ENCODE peak calls at places on chromosomes 5 and 9, in four cellular contexts. B is stomach, I is fibroblast of pulmonary artery, F is cardiac fibroblast. D is an unnamed sample.

GRCh38 chr5:71601222-71602026 is 14.3 kb downstream of the MCCC2 start:
- DNase-seq in F (peak), I (peak), B (peak), D (peak)

GRCh38 chr9:34233691-34234090 is 54.8 kb downstream of the UBAP1 start:
- DNase-seq in I (no peak), F (no peak), B (no peak), D (no peak)

GRCh38 chr9:4297795-4298254 is 2.0 kb downstream of the GLIS3 start:
- DNase-seq in I (peak), B (peak), F (peak), D (peak)

GRCh38 chr9:5395428-5395827 is 42.3 kb downstream of the PLGRKT start:
- DNase-seq in I (no peak), B (no peak), F (no peak), D (no peak)

GRCh38 chr5:139088024-139088423 is 110.1 kb downstream of the SIL1 start:
- DNase-seq in F (no peak), I (no peak), B (no peak), D (peak)

GRCh38 chr9:131666029-131666428 is 73.8 kb downstream of the RAPGEF1 start:
- DNase-seq in B (no peak), F (no peak), I (no peak), D (peak)

GRCh38 chr9:126851286-126851880 is 9.1 kb upstream of the ZBTB34 start:
- DNase-seq in I (no peak), B (no peak), F (no peak), D (no peak)

GRCh38 chr5:15521349-15521937 is 21.5 kb downstream of the FBXL7 start:
- DNase-seq in I (peak), B (no peak), F (peak), D (no peak)

GRCh38 chr5:38666668-38667498 is 110.4 kb upstream of the LIFR start:
- DNase-seq in I (peak), F (peak), B (peak), D (peak)

GRCh38 chr9:121071356-121071755 is 3.4 kb upstream of the CNTRL start:
- DNase-seq in I (no peak), B (no peak), F (no peak), D (no peak)

GRCh38 chr9:121075251-121076036 is 689 bp downstream of the CNTRL start:
- DNase-seq in B (no peak), F (no peak), I (no peak), D (no peak)

GRCh38 chr9:121067655-121068054 is 7.1 kb upstream of the CNTRL start:
- DNase-seq in I (no peak), F (no peak), B (no peak), D (no peak)

GRCh38 chr9:121074370-121075250 is at the start of gene CNTRL:
- DNase-seq in F (peak), B (peak), I (peak), D (peak)

GRCh38 chr9:121073038-121073437 is 1.7 kb upstream of the CNTRL start:
- DNase-seq in B (peak), F (peak), I (peak), D (peak)
- H3K4me3 ChIP-seq in B (no peak), F (no peak), I (peak), D (no peak)

GRCh38 chr9:89178162-89179120 is at the start of gene SHC3:
- DNase-seq in B (no peak), I (peak), F (peak), D (peak)
- TF ChIP-seq CTCF in B (no peak), I (no peak), F (no peak), D (no peak)

GRCh38 chr9:21782207-21782606 is 20.2 kb upstream of the MTAP start:
- DNase-seq in F (no peak), B (no peak), I (no peak), D (no peak)

GRCh38 chr9:21781656-21782055 is 20.8 kb upstream of the MTAP start:
- DNase-seq in I (no peak), F (no peak), B (no peak), D (no peak)

GRCh38 chr9:21779397-21779796 is 23.0 kb upstream of the MTAP start:
- DNase-seq in F (peak), B (no peak), I (no peak), D (no peak)

GRCh38 chr9:21777701-21778100 is 24.7 kb upstream of the MTAP start:
- DNase-seq in B (no peak), I (peak), F (peak), D (peak)

DNA sequence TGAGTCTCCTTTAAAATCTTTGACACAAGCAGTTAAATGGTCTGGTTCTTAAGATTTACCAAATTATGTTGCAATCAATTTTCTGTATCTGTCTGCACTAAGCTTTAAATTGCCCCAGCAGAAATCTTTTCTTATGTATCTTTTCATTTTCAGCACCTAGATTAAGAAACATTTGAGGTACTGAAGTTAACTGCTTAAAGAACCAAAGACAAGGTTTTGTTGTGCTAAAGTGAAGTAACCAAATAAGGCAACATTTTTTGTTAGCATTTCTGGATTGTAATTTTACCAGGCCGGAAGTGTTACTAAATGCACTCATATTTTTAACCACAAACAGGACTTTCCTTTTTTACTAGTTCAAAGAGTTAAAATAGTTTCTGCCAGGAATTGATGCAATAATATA is 24.1 kb upstream of the MTAP start:
- DNase-seq in I (peak), B (no peak), F (peak), D (peak)
- H3K4me3 ChIP-seq in I (no peak), B (no peak), F (no peak), D (no peak)

GRCh38 chr9:19493174-19493811 is 84.5 kb downstream of the ACER2 start:
- DNase-seq in I (peak), B (peak), F (peak), D (peak)
- TF ChIP-seq CTCF in I (peak), B (peak), F (peak), D (peak)

DNA sequence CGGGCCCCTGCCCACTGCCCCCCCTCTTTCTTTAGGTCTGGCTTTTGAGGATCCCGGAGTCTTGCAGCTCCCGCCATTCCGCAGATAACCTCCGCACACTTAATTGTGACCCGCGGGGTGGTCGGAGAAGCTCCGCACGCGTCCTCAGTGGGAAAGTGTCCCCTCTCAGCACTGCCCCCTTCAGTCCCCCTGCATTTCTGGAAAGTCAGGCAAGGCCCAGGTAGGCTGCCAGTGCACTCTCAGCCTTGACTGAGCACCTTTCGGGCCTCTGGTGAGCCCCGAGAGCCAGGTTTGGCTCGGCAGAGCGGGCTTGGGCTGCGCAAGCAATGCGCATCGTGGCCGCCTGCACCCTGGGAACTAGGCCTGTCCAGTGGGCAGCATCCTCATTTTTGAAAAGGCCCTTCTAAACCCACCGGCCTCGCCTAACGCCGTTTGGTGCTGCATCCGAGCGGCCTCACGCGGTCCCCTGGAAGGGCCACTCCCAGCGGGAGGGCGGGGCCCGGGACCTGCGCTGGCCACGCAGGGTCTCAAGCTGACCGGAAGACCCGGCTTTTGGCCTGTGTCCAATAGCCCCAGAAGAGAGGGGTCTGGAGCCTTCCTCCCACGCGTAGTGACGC is 6.7 kb upstream of the DMRT3 start:
- DNase-seq in B (no peak), I (no peak), F (no peak), D (no peak)
- H3K4me3 ChIP-seq in B (no peak), I (no peak), F (no peak), D (no peak)

GRCh38 chr9:71638627-71639026 is 129.7 kb downstream of the CEMIP2 start:
- DNase-seq in I (peak), F (peak), B (no peak), D (no peak)
- TF ChIP-seq CTCF in I (no peak), F (no peak), B (no peak), D (no peak)

DNA sequence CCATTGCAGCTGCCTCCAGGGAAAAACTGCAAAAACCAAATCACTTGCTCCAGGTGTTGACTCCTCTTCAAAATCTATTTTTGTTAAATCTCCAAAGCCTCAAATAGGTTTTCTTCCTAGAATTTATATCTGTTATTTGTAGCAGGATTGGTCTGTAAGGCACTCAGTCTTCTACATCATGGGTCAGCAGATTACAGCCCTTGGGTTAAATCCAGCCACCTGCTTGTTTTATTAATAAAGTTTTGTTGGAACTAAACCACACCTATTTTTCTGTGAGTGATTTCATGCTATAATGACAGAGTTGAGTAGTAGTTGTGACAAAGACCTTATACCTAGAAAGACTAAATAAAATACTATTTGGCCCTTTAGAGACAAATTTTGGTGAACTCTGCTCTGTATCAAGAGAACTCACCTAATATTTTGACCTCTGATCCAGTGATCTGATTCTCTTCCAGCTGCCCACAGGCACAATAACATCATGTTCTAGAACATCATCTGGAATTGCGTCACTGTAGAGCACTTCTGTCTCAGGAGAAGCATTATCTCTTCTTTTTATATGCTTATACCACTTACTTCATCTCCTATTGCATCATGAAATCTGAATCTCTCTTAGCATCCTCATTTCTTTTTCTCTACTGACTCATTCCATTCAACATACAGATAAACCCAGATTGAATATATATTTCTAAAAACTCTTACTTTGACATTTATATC is 130.1 kb downstream of the RPS23 start:
- DNase-seq in B (no peak), F (peak), I (peak), D (peak)
- H3K4me3 ChIP-seq in B (no peak), F (no peak), I (no peak), D (no peak)

D was measured in astrocyte of the spinal cord.